ENCODE peak calls at places on chromosomes 2 and 18, in four cellular contexts. C is suprapubic skin, V is PC-9, Y is fibroblast of the aortic adventitia. W is an unnamed sample.

GRCh38 chr2:138267161-138267901 is 234.2 kb upstream of the SPOPL start:
- DNase-seq in V (no peak), C (no peak), Y (peak; percentile 84), W (peak; percentile 36)

GRCh38 chr2:204026294-204026693 is 89.7 kb downstream of the ICOS start:
- DNase-seq in C (no peak), V (no peak), Y (no peak), W (no peak)

GRCh38 chr18:48934708-48935432 is 15.9 kb downstream of the SMAD7 start:
- DNase-seq in C (no peak), V (no peak), Y (peak; percentile 61), W (no peak)

GRCh38 chr2:188378551-188378950 is 86.9 kb downstream of the GULP1 start:
- DNase-seq in V (no peak), C (no peak), Y (no peak), W (no peak)

GRCh38 chr2:203631068-203631757 is 75.2 kb upstream of the CD28 start:
- DNase-seq in C (no peak), Y (no peak), V (no peak), W (no peak)

GRCh38 chr2:67790622-67791021 is 272.2 kb downstream of the C1D start:
- DNase-seq in Y (peak; percentile 42), V (no peak), C (no peak), W (peak; percentile 78)

GRCh38 chr2:196316050-196316430 is 144.7 kb upstream of the STK17B start:
- DNase-seq in V (no peak), Y (no peak), C (no peak), W (no peak)

GRCh38 chr2:191910518-191910917 is 63.6 kb upstream of the CAVIN2 start:
- DNase-seq in Y (peak; percentile 72), C (no peak), V (no peak), W (peak; percentile 16)

GRCh38 chr2:64325477-64325851 is 128.5 kb upstream of the LGALSL start:
- DNase-seq in Y (no peak), V (no peak), C (no peak), W (no peak)

DNA sequence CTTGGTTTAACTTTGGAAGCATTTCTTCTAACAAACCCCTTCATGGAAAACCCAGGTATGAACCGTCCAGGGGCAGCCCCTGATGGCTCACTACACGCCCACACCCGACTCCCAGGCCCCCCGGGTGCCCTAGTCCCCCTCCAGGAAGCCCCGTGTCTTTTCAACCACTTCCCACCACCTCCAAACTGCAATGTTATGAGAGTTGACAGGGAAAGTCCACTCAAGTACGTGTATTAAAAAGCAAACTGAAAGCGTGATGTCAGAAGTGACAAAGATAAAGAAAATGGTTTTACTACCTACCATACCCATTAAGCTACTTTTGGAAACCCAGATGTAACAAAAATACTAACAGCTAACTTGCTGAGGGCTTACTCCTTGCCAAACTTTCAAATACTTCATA is 51.5 kb downstream of the L3MBTL4 start:
- DNase-seq in V (no peak), Y (no peak), C (no peak), W (no peak)
- H3K4me3 ChIP-seq in V (no peak overlapping the region), Y (no peak overlapping the region), C (no peak overlapping the region), W (no peak overlapping the region)

DNA sequence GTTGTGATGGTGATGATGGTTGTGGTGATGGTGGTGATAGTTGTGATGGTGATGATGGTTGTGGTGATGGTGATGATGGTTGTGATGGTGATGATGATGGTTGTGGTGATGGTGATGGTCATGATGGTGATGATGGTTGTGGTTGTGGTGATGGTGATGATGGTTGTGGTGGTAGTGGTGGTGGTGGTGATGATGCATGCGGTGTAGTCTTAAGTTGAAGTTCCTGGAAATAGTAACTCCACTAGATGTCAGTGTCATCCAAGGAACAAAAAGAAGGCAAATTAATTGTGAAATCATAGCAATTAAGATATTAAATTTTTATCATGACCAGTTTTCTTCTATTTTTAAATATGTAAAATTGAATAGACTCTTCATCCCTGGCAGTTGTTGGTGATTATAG is 309.2 kb downstream of the AGAP1 start:
- DNase-seq in C (no peak), V (no peak), Y (no peak), W (no peak)
- TF ChIP-seq CTCF in C (no peak), V (peak; percentile 49), Y (peak; percentile 15), W (no peak)

GRCh38 chr2:69946351-69947077 is 14.9 kb downstream of the ASPRV1 start:
- DNase-seq in Y (peak; percentile 29), C (no peak), V (peak; percentile 45), W (no peak)
- H3K4me3 ChIP-seq in Y (no peak overlapping the region), C (no peak overlapping the region), V (peak overlapping the region; percentile 16), W (no peak overlapping the region)

GRCh38 chr18:35130236-35130635 is 89.0 kb downstream of the MAPRE2 start:
- DNase-seq in Y (no peak), V (no peak), C (no peak), W (no peak)
- TF ChIP-seq CTCF in Y (no peak), V (no peak), C (no peak), W (no peak)